ENCODE peak calls at places on chromosomes 16 and 17, in seven cellular contexts. M is ELR; S is neural crest cell; A is GM12891; D is C1 segment of cervical spinal cord; T is fibroblast of mammary gland; R is T-helper 2 cell treated with Interferon-gamma antibody and Interleukin-4, amounts not matched to agents 5 μg/mL and 100 μg/mL, for 36 hours. U is an unnamed sample.

GRCh38 chr17:4483012-4483840 is 15.5 kb upstream of the SPNS2 start:
- DNase-seq in M (peak), S (no peak), A (no peak), D (no peak), T (no peak), R (no peak), U (peak)

GRCh38 chr17:37176683-37177082 is 199.1 kb upstream of the C17orf78 start:
- DNase-seq in M (peak), S (no peak), A (no peak), D (no peak), T (peak), R (no peak), U (no peak)

GRCh38 chr17:55320594-55321506 is 56.1 kb downstream of the HLF start:
- DNase-seq in M (peak), S (no peak), A (no peak), D (peak), T (no peak), R (no peak), U (no peak)

GRCh38 chr16:80992676-80993292 is 13.9 kb downstream of the CMC2 start:
- DNase-seq in M (no peak), S (no peak), A (no peak), D (no peak), T (no peak), R (no peak), U (no peak)

GRCh38 chr16:57373117-57373947 is 1.0 kb downstream of the CX3CL1 start:
- DNase-seq in M (no peak), S (no peak), A (no peak), D (no peak), T (no peak), R (no peak), U (no peak)

GRCh38 chr17:31008374-31009035 is 37.7 kb downstream of the RNF135 start:
- DNase-seq in M (peak), S (peak), A (peak), D (peak), T (peak), R (peak), U (peak)

GRCh38 chr16:67396159-67396774 is 3.0 kb upstream of the TPPP3 start:
- DNase-seq in M (peak), S (peak), A (no peak), D (no peak), T (peak), R (no peak), U (peak)

GRCh38 chr17:70144260-70144846 is 25.0 kb upstream of the KCNJ2 start:
- DNase-seq in M (peak), S (no peak), A (no peak), D (no peak), T (peak), R (no peak), U (peak)

GRCh38 chr17:27586203-27586701 is 44.7 kb upstream of the LGALS9 start:
- DNase-seq in M (no peak), S (no peak), A (no peak), D (no peak), T (peak), R (no peak), U (no peak)

GRCh38 chr17:13995856-13996635 is 73.3 kb upstream of the COX10 start:
- DNase-seq in M (no peak), S (no peak), A (no peak), D (no peak), T (no peak), R (no peak), U (no peak)

GRCh38 chr17:48246623-48247022 is 139.1 kb downstream of the SNX11 start:
- DNase-seq in M (peak), S (no peak), A (no peak), D (no peak), T (no peak), R (no peak), U (no peak)

GRCh38 chr16:74725641-74726040 is 25.0 kb upstream of the MLKL start:
- DNase-seq in M (no peak), S (no peak), A (no peak), D (no peak), T (no peak), R (no peak), U (no peak)

GRCh38 chr17:14317383-14317782 is 16.5 kb downstream of the HS3ST3B1 start:
- DNase-seq in M (no peak), S (no peak), A (no peak), D (no peak), T (no peak), R (no peak), U (no peak)

GRCh38 chr16:687499-687898 is 2.7 kb downstream of the WDR24 start:
- DNase-seq in M (no peak), S (no peak), A (no peak), D (no peak), T (no peak), R (no peak), U (no peak)

GRCh38 chr17:1511756-1512321 is 4.6 kb downstream of the INPP5K start:
- DNase-seq in M (no peak), S (no peak), A (no peak), D (peak), T (peak), R (no peak), U (peak)

GRCh38 chr17:31499771-31500554 is 108.5 kb downstream of the RAB11FIP4 start:
- DNase-seq in M (no peak), S (no peak), A (no peak), D (peak), T (peak), R (peak), U (peak)

GRCh38 chr17:67431210-67432015 is 54.3 kb downstream of the PITPNC1 start:
- DNase-seq in M (peak), S (no peak), A (no peak), D (no peak), T (peak), R (peak), U (peak)

GRCh38 chr16:85220125-85220839 is 108.0 kb upstream of the CIBAR2 start:
- DNase-seq in M (peak), S (no peak), A (no peak), D (peak), T (peak), R (no peak), U (peak)